ENCODE peak calls at places on chromosomes 3 and 15, in four cellular contexts. D, K, C and F are unnamed samples.

GRCh38 chr3:79086514-79086913 is 681.3 kb downstream of the ROBO1 start:
- DNase-seq in D (peak; percentile 63), K (peak; percentile 53), C (peak; percentile 63), F (peak; percentile 33)

GRCh38 chr3:134879991-134880390 is 84.9 kb downstream of the EPHB1 start:
- DNase-seq in D (no peak), K (peak; percentile 29), C (no peak), F (no peak)

GRCh38 chr3:160616721-160617120 is 51.4 kb upstream of the KPNA4 start:
- DNase-seq in D (no peak), K (no peak), C (peak; percentile 71), F (no peak)

GRCh38 chr3:118968111-118968510 is 66.5 kb downstream of the IGSF11 start:
- DNase-seq in D (no peak), K (no peak), C (no peak), F (no peak)

GRCh38 chr15:84638103-84638502 is 16.0 kb downstream of the WDR73 start:
- DNase-seq in D (peak; percentile 63), K (peak; percentile 58), C (peak; percentile 22), F (peak; percentile 41)

GRCh38 chr3:29764059-29764458 is 483.2 kb downstream of the RBMS3 start:
- DNase-seq in D (no peak), K (no peak), C (peak; percentile 83), F (no peak)

GRCh38 chr3:79385211-79385610 is 382.6 kb downstream of the ROBO1 start:
- DNase-seq in D (no peak), K (no peak), C (no peak), F (no peak)

GRCh38 chr15:81394609-81395008 is 20.6 kb upstream of the TMC3 start:
- DNase-seq in D (no peak), K (no peak), C (no peak), F (no peak)

GRCh38 chr3:90099493-90099892 is 992.1 kb downstream of the EPHA3 start:
- DNase-seq in D (no peak), K (no peak), C (no peak), F (no peak)

GRCh38 chr3:128479558-128480086 is 12.9 kb upstream of the DNAJB8 start:
- DNase-seq in D (no peak), K (no peak), C (no peak), F (no peak)

GRCh38 chr3:194298331-194299227 is 52.5 kb downstream of the CPN2 start:
- DNase-seq in D (no peak), K (no peak), C (no peak), F (peak; percentile 27)

GRCh38 chr3:134332344-134332743 is 41.9 kb downstream of the AMOTL2 start:
- DNase-seq in D (peak; percentile 69), K (no peak), C (no peak), F (no peak)

GRCh38 chr3:123953735-123954134 is 7.3 kb downstream of the CCDC14 start:
- DNase-seq in D (no peak), K (no peak), C (no peak), F (no peak)

GRCh38 chr3:53318522-53318921 is 28.8 kb downstream of the DCP1A start:
- DNase-seq in D (no peak), K (no peak), C (peak; percentile 69), F (no peak)

GRCh38 chr3:16441306-16441898 is 72.1 kb downstream of the RFTN1 start:
- DNase-seq in D (no peak), K (no peak), C (peak; percentile 68), F (no peak)

GRCh38 chr3:37962906-37963486 is 27.6 kb upstream of the VILL start:
- DNase-seq in D (no peak), K (no peak), C (no peak), F (no peak)

GRCh38 chr3:33915796-33916589 is 117.6 kb downstream of the PDCD6IP start:
- DNase-seq in D (peak; percentile 69), K (peak; percentile 3), C (peak; percentile 28), F (no peak)

GRCh38 chr3:85912981-85913380 is 954.2 kb downstream of the CADM2 start:
- DNase-seq in D (peak; percentile 6), K (peak; percentile 1), C (peak; percentile 2), F (no peak)

GRCh38 chr3:38574411-38575278 is 74.8 kb downstream of the SCN5A start:
- DNase-seq in D (no peak), K (no peak), C (peak; percentile 10), F (no peak)

GRCh38 chr3:141326123-141326522 is 42.2 kb upstream of the ZBTB38 start:
- DNase-seq in D (peak; percentile 76), K (no peak), C (no peak), F (no peak)

GRCh38 chr3:31114929-31115283 is 220.4 kb upstream of the GADL1 start:
- DNase-seq in D (no peak), K (no peak), C (no peak), F (peak; percentile 17)

GRCh38 chr3:66985336-66985920 is 12.7 kb upstream of the KBTBD8 start:
- DNase-seq in D (no peak), K (no peak), C (no peak), F (no peak)

GRCh38 chr15:57297163-57297593 is 79.1 kb upstream of the CGNL1 start:
- DNase-seq in D (no peak), K (no peak), C (no peak), F (no peak)

GRCh38 chr3:115146418-115147328 is at the start of gene ZBTB20:
- DNase-seq in D (peak; percentile 80), K (peak; percentile 12), C (peak; percentile 77), F (peak; percentile 66)

GRCh38 chr15:71312194-71312708 is 197.0 kb downstream of the THSD4 start:
- DNase-seq in D (no peak), K (no peak), C (no peak), F (no peak)

GRCh38 chr15:77715051-77715450 is 82.3 kb upstream of the LINGO1 start:
- DNase-seq in D (no peak), K (no peak), C (no peak), F (no peak)

GRCh38 chr3:134232976-134233375 is 17.7 kb downstream of the RYK start:
- DNase-seq in D (no peak), K (no peak), C (no peak), F (no peak)

GRCh38 chr3:169911272-169911671 is at the start of gene SAMD7:
- DNase-seq in D (no peak), K (no peak), C (no peak), F (no peak)

GRCh38 chr3:108590443-108590842 is 921 bp downstream of the DZIP3 start:
- DNase-seq in D (no peak), K (peak; percentile 1), C (no peak), F (no peak)

GRCh38 chr15:31511707-31512310 is 185.2 kb downstream of the KLF13 start:
- DNase-seq in D (no peak), K (no peak), C (no peak), F (no peak)

GRCh38 chr3:9808345-9809037 is 1.6 kb upstream of the TTLL3 start:
- DNase-seq in D (peak; percentile 70), K (peak; percentile 31), C (peak; percentile 43), F (peak; percentile 44)

GRCh38 chr3:183862610-183863009 is 22.1 kb downstream of the PARL start:
- DNase-seq in D (no peak), K (no peak), C (no peak), F (no peak)
- TF ChIP-seq MAZ in D (no peak), K (no peak), C (no peak), F (no peak)

GRCh38 chr15:72532991-72533601 is 59.0 kb downstream of the ARIH1 start:
- DNase-seq in D (peak; percentile 26), K (peak; percentile 12), C (no peak), F (peak; percentile 26)
- TF ChIP-seq MAZ in D (no peak), K (no peak), C (no peak), F (no peak)

DNA sequence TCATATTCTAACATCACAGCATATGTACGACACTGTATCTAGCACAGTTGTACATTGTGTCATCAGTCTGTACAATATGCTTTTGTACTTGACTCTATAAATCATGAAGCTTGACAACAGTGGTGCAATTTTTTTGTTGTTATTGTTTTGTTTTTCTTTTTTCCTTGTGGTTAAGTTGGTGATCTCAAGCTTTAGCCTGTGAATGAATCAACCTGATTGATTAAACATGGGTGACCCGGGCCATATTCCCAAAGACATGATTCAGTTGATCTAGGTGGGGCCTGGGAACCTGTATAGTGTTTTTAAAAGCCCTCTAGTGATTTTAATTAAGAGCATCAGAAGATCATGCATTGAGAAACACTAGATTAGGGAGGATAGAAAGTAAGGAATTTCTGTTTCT is 101.8 kb upstream of the AADACL2 start:
- DNase-seq in D (no peak), K (no peak), C (no peak), F (no peak)
- TF ChIP-seq MAZ in D (no peak), K (no peak), C (no peak), F (no peak)

GRCh38 chr15:79394231-79394630 is 37.9 kb upstream of the MINAR1 start:
- DNase-seq in D (no peak), K (no peak), C (peak; percentile 79), F (no peak)
- TF ChIP-seq MAZ in D (no peak), K (no peak), C (no peak), F (no peak)

DNA sequence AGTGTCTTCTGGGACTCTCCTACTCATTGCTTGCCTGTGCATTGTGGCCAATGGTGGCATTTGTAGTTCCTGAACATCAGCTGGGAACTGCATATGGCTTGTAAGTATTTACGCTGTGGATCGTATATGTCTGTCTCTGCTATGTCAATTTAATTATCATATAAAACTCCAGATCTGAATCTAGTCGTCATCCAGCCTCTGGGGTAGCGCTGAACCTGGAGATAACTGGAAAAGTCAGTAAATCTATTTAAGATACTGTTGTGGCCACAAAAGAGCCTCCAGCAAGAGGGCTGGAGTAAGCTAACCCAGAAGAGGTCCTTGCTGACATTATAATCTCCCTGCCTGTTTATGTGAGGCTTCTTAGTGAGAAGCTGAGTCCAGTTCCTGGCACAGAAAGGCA is 21.6 kb downstream of the MFSD1 start:
- DNase-seq in D (no peak), K (no peak), C (no peak), F (no peak)
- TF ChIP-seq MAZ in D (no peak), K (no peak), C (no peak), F (no peak)